ENCODE peak calls at places on chromosomes 3 and 15, in four cellular contexts. G is NCI-H774; P is stimulated activated effector memory CD8-positive, alpha-beta T cell treated with anti-CD3 and anti-CD28 coated beads, Interleukin-12 subunit alpha, Interleukin-12 subunit beta, amount 100 ng/mL, for 72 hours; Q is left ventricle myocardium superior. H is an unnamed sample.

GRCh38 chr3:96803860-96804259 is 10.5 kb upstream of the EPHA6 start:
- DNase-seq in P (no peak), Q (no peak), G (no peak), H (no peak)

GRCh38 chr15:98433302-98433701 is 215.0 kb upstream of the IGF1R start:
- DNase-seq in Q (no peak), G (no peak), P (no peak), H (no peak)

GRCh38 chr3:158105710-158106438 is at the start of gene SHOX2:
- DNase-seq in G (peak), Q (peak), P (peak), H (peak)

GRCh38 chr3:186359078-186359477 is 3.0 kb downstream of the DGKG start:
- DNase-seq in P (no peak), Q (no peak), G (no peak), H (no peak)

GRCh38 chr3:59310736-59311135 is 260.9 kb upstream of the CFAP20DC start:
- DNase-seq in Q (no peak), G (no peak), P (no peak), H (no peak)

GRCh38 chr15:55322452-55322851 is 3.4 kb downstream of the PIGB start:
- DNase-seq in Q (no peak), P (no peak), G (no peak), H (no peak)

GRCh38 chr3:187041362-187042061 is 97.8 kb downstream of the RPL39L start:
- DNase-seq in Q (no peak), P (no peak), G (peak), H (no peak)

GRCh38 chr3:99999541-99999940 is 114.8 kb downstream of the FILIP1L start:
- DNase-seq in G (no peak), P (no peak), Q (no peak), H (no peak)

GRCh38 chr3:112786002-112786590 is 60.6 kb downstream of the CD200R1L start:
- DNase-seq in G (no peak), Q (no peak), P (no peak), H (peak)

GRCh38 chr3:134598813-134599563 is 51.8 kb downstream of the KY start:
- DNase-seq in G (no peak), P (no peak), Q (no peak), H (no peak)

GRCh38 chr3:126851382-126851781 is 131.5 kb upstream of the PLXNA1 start:
- DNase-seq in P (no peak), Q (no peak), G (no peak), H (no peak)

GRCh38 chr15:90388462-90389182 is 580 bp downstream of the IQGAP1 start:
- DNase-seq in P (peak), Q (peak), G (peak), H (peak)

GRCh38 chr15:47188766-47189507 is 528.4 kb upstream of the SEMA6D start:
- DNase-seq in Q (no peak), P (no peak), G (peak), H (no peak)